ENCODE peak calls at places on chromosomes 11 and 22, in seven cellular contexts. D is IMR-90, B is neuronal stem cell, A is H9, Y is mesenchymal stem cell, F is mesendoderm, N is H1. G is an unnamed sample.
A peak's percentile ranks its signal among the peaks of the same experiment; 100 is the strongest.

GRCh38 chr22:39617342-39617741 is 46.8 kb downstream of the CACNA1I start:
- DNase-seq in D (no peak), B (no peak), A (no peak), Y (no peak), F (no peak), N (no peak), G (no peak)

GRCh38 chr11:112769573-112769972 is 191.6 kb upstream of the NCAM1 start:
- DNase-seq in D (no peak), B (no peak), A (no peak), Y (no peak), F (no peak), N (no peak), G (no peak)

GRCh38 chr22:23169032-23169384 is 11.3 kb upstream of the BCR start:
- DNase-seq in D (no peak), B (no peak), A (no peak), Y (no peak), F (no peak), N (no peak), G (no peak)

GRCh38 chr11:108561535-108561991 is 32.0 kb downstream of the EXPH5 start:
- DNase-seq in D (peak; percentile 31), B (no peak), A (no peak), Y (peak; percentile 9), F (peak; percentile 55), N (no peak), G (no peak)

GRCh38 chr22:33958741-33959140 is 38.5 kb upstream of the LARGE1 start:
- DNase-seq in D (no peak), B (no peak), A (no peak), Y (no peak), F (no peak), N (no peak), G (no peak)

GRCh38 chr11:2257023-2257700 is 13.2 kb downstream of the ASCL2 start:
- DNase-seq in D (no peak), B (no peak), A (peak; percentile 20), Y (no peak), F (no peak), N (no peak), G (peak; percentile 98)

GRCh38 chr22:38426628-38427027 is 28.4 kb downstream of the KCNJ4 start:
- DNase-seq in D (no peak), B (no peak), A (no peak), Y (no peak), F (no peak), N (no peak), G (no peak)

GRCh38 chr11:35484435-35484834 is 41.0 kb downstream of the PAMR1 start:
- DNase-seq in D (peak; percentile 85), B (no peak), A (no peak), Y (no peak), F (no peak), N (no peak), G (no peak)

GRCh38 chr11:8223513-8223899 is 40.2 kb downstream of the LMO1 start:
- DNase-seq in D (peak; percentile 11), B (no peak), A (no peak), Y (no peak), F (no peak), N (no peak), G (peak; percentile 24)

GRCh38 chr11:113401718-113402117 is 14.1 kb downstream of the ANKK1 start:
- DNase-seq in D (no peak), B (no peak), A (no peak), Y (no peak), F (no peak), N (no peak), G (no peak)

GRCh38 chr11:16406226-16406625 is 49.9 kb upstream of the SOX6 start:
- DNase-seq in D (peak; percentile 71), B (no peak), A (no peak), Y (peak; percentile 18), F (no peak), N (no peak), G (no peak)

GRCh38 chr11:126173257-126173656 is 38.2 kb downstream of the RPUSD4 start:
- DNase-seq in D (no peak), B (no peak), A (no peak), Y (no peak), F (no peak), N (no peak), G (no peak)

GRCh38 chr11:70521475-70522260 is 123.3 kb downstream of the CTTN start:
- DNase-seq in D (no peak), B (no peak), A (no peak), Y (no peak), F (no peak), N (no peak), G (no peak)

GRCh38 chr22:21594865-21595452 is 27.4 kb downstream of the UBE2L3 start:
- DNase-seq in D (no peak), B (no peak), A (no peak), Y (no peak), F (no peak), N (no peak), G (no peak)

GRCh38 chr11:71251761-71252433 is 480 bp downstream of the SHANK2 start:
- DNase-seq in D (no peak), B (peak; percentile 63), A (peak; percentile 69), Y (peak; percentile 54), F (peak; percentile 57), N (no peak), G (no peak)

GRCh38 chr22:45262931-45263789 is 21.6 kb upstream of the UPK3A start:
- DNase-seq in D (no peak), B (no peak), A (no peak), Y (no peak), F (peak; percentile 36), N (no peak), G (peak; percentile 68)

GRCh38 chr11:69238562-69239319 is 55.2 kb upstream of the MYEOV start:
- DNase-seq in D (no peak), B (no peak), A (peak; percentile 2), Y (no peak), F (no peak), N (no peak), G (no peak)

DNA sequence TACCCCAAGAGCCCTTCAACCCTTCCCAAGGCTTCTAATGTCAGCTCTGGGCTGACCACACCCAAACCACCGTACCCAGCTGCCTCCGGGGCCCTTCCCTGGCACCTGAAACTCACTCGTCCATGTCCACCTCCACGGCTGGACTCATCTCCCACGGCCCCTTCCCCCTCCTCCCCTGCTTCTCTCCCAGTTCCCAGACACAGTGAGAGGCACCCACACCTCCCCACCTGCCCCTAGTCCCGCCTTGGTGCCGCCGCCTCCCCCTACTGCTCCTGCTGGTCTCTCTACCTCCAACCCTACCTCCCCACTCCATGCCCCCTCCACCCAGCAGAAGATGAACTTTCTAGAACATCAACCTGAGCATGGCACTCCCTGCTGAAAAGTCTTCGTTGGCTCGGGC is 39.5 kb downstream of the ELFN2 start:
- DNase-seq in D (no peak), B (no peak), A (no peak), Y (no peak), F (no peak), N (no peak), G (no peak)
- H3K18ac ChIP-seq in D (no peak overlapping the region), B (peak overlapping the region; percentile 73), A (no peak overlapping the region), Y (no peak overlapping the region), F (no peak overlapping the region), N (no peak overlapping the region), G (no peak overlapping the region)

GRCh38 chr11:75762158-75762557 is 6.4 kb upstream of the DGAT2 start:
- DNase-seq in D (no peak), B (no peak), A (no peak), Y (no peak), F (no peak), N (no peak), G (no peak)

GRCh38 chr11:75760710-75761493 is 7.7 kb upstream of the DGAT2 start:
- DNase-seq in D (peak; percentile 82), B (no peak), A (no peak), Y (peak; percentile 56), F (no peak), N (no peak), G (no peak)

GRCh38 chr11:75760243-75760642 is 8.3 kb upstream of the DGAT2 start:
- DNase-seq in D (no peak), B (no peak), A (no peak), Y (no peak), F (no peak), N (no peak), G (no peak)

GRCh38 chr11:75757651-75758050 is 10.9 kb upstream of the DGAT2 start:
- DNase-seq in D (no peak), B (no peak), A (no peak), Y (no peak), F (no peak), N (no peak), G (no peak)

GRCh38 chr11:75759832-75760231 is 8.7 kb upstream of the DGAT2 start:
- DNase-seq in D (no peak), B (no peak), A (no peak), Y (no peak), F (no peak), N (no peak), G (no peak)
- H3K18ac ChIP-seq in D (no peak overlapping the region), B (no peak overlapping the region), A (no peak overlapping the region), Y (no peak overlapping the region), F (no peak overlapping the region), N (no peak overlapping the region), G (no peak overlapping the region)

GRCh38 chr11:103867481-103867880 is 169.0 kb upstream of the DDI1 start:
- DNase-seq in D (no peak), B (no peak), A (no peak), Y (no peak), F (no peak), N (no peak), G (no peak)
- H3K18ac ChIP-seq in D (no peak overlapping the region), B (no peak overlapping the region), A (no peak overlapping the region), Y (no peak overlapping the region), F (no peak overlapping the region), N (no peak overlapping the region), G (no peak overlapping the region)

GRCh38 chr11:9313648-9314290 is 624 bp downstream of the TMEM41B start:
- DNase-seq in D (peak; percentile 8), B (no peak), A (no peak), Y (peak; percentile 48), F (peak; percentile 35), N (no peak), G (no peak)
- H3K18ac ChIP-seq in D (peak overlapping the region; percentile 61), B (peak overlapping the region; percentile 98), A (peak overlapping the region; percentile 47), Y (peak overlapping the region; percentile 81), F (peak overlapping the region; percentile 94), N (peak overlapping the region; percentile 75), G (peak overlapping the region; percentile 97)

DNA sequence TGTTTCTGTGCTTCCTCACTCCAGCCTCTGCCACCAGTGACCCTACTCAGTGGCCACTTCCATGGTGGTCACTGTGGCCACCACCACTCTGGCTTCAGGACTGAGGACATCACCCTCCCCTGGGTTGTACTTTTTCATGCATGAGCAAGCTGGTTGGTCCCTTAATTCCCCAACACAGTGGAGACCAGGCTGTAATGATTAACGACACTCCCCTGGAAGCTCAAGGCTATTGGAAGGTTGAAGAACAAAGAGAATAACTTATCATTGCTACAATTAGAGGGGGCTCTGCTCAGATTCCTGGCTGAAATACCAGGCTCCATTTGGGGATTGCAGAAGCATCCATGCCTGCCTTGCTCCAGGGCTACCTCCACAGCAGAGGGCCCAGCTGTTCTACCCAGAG is 10.5 kb downstream of the PLAAT4 start:
- DNase-seq in D (no peak), B (no peak), A (no peak), Y (no peak), F (no peak), N (no peak), G (no peak)
- H3K18ac ChIP-seq in D (no peak overlapping the region), B (no peak overlapping the region), A (no peak overlapping the region), Y (no peak overlapping the region), F (no peak overlapping the region), N (no peak overlapping the region), G (no peak overlapping the region)

DNA sequence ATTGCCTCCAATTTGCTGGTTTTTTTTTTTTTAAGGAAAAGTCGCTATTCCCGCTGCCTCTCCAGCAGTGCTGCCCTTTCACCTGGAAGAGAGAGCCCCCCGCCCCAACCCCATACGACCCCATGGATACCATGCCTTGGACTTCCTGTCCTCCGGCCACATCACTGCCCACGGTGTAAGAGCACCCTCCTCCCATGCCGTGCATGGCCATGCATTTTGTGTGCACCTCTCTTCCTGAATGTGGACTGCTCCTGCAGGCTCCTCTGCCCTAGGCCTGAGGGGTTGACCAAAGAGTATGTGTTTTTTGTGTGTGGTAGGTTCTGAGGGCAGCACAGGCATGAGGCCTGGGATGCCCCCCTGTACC is 65.6 kb upstream of the SPON1 start:
- DNase-seq in D (no peak), B (no peak), A (no peak), Y (no peak), F (no peak), N (no peak), G (no peak)
- H3K18ac ChIP-seq in D (no peak overlapping the region), B (peak overlapping the region; percentile 2), A (no peak overlapping the region), Y (no peak overlapping the region), F (no peak overlapping the region), N (no peak overlapping the region), G (no peak overlapping the region)

G was measured in trophoblast cell.